ENCODE peak calls at places on chromosome 20, in six cellular contexts. G, X, J, Z, D and C are unnamed samples.

GRCh38 chr20:2873747-2874041 is 413 bp downstream of the PTPRA start:
- DNase-seq in D (peak; percentile 50), G (no peak), Z (no peak), J (peak; percentile 5), X (peak; percentile 45), C (peak; percentile 60)

GRCh38 chr20:19726126-19726525 is 31.9 kb upstream of the RIN2 start:
- DNase-seq in Z (no peak), G (no peak), D (no peak), J (no peak), X (no peak), C (no peak)

GRCh38 chr20:35166242-35166830 is 5.5 kb upstream of the PROCR start:
- DNase-seq in X (no peak), D (no peak), J (no peak), Z (no peak), G (no peak), C (peak; percentile 55)

GRCh38 chr20:58037631-58038030 is 190.8 kb downstream of the ANKRD60 start:
- DNase-seq in Z (no peak), X (no peak), D (no peak), J (no peak), G (no peak), C (no peak)

GRCh38 chr20:44720617-44720993 is 5.4 kb downstream of the CCN5 start:
- DNase-seq in Z (no peak), J (no peak), D (no peak), X (no peak), G (no peak), C (peak; percentile 37)

GRCh38 chr20:22617160-22617559 is 32.8 kb upstream of the FOXA2 start:
- DNase-seq in X (no peak), D (no peak), J (no peak), Z (no peak), G (no peak), C (no peak)

GRCh38 chr20:32779500-32780215 is 17.5 kb downstream of the DNMT3B start:
- DNase-seq in X (no peak), D (no peak), Z (no peak), G (no peak), J (no peak), C (no peak)

GRCh38 chr20:38866265-38867061 is 59.8 kb upstream of the FAM83D start:
- DNase-seq in J (no peak), D (no peak), Z (no peak), G (no peak), X (no peak), C (no peak)

GRCh38 chr20:54475334-54476287 is at the start of gene DOK5:
- DNase-seq in J (no peak), D (no peak), Z (peak; percentile 17), X (no peak), G (no peak), C (peak; percentile 53)

GRCh38 chr20:32706486-32706885 is 32.7 kb upstream of the C20orf203 start:
- DNase-seq in Z (no peak), X (no peak), D (no peak), G (no peak), J (no peak), C (no peak)

GRCh38 chr20:35954907-35955251 is 577 bp upstream of the SCAND1 start:
- DNase-seq in Z (no peak), G (no peak), X (no peak), J (no peak), D (peak; percentile 38), C (no peak)

GRCh38 chr20:38158701-38159325 is 6.3 kb downstream of the TGM2 start:
- DNase-seq in J (no peak), D (no peak), X (no peak), Z (no peak), G (no peak), C (no peak)

GRCh38 chr20:38790210-38791053 is 15.1 kb upstream of the PPP1R16B start:
- DNase-seq in X (no peak), J (peak; percentile 8), D (no peak), G (no peak), Z (no peak), C (no peak)

GRCh38 chr20:20009784-20010253 is 7.3 kb upstream of the NAA20 start:
- DNase-seq in Z (no peak), X (no peak), G (no peak), J (no peak), D (no peak), C (no peak)

GRCh38 chr20:62724692-62725595 is 16.3 kb downstream of the NTSR1 start:
- DNase-seq in J (no peak), D (no peak), X (no peak), G (no peak), Z (no peak), C (peak; percentile 38)

GRCh38 chr20:58306421-58307261 is 2.9 kb upstream of the RAB22A start:
- DNase-seq in X (peak; percentile 65), Z (no peak), G (peak; percentile 89), D (peak; percentile 78), J (no peak), C (no peak)